ENCODE peak calls at places on chromosomes 12 and 14, in four cellular contexts. O is uterus, V is stomach, R is suprapubic skin. I is an unnamed sample.
A peak's percentile ranks its signal among the peaks of the same experiment; 100 is the strongest.

GRCh38 chr12:110639336-110640178 is 25.6 kb downstream of the TCTN1 start:
- DNase-seq in O (no peak), V (no peak), R (peak; percentile 20), I (no peak)

GRCh38 chr14:106831322-106831720 is 1304.9 kb downstream of the TMEM121 start:
- DNase-seq in O (no peak), V (no peak), R (no peak), I (no peak)

GRCh38 chr12:129873458-129873857 is 30.4 kb downstream of the TMEM132D start:
- DNase-seq in O (no peak), V (no peak), R (no peak), I (no peak)

GRCh38 chr14:55274144-55274543 is 2.9 kb downstream of the FBXO34 start:
- DNase-seq in O (no peak), V (no peak), R (no peak), I (no peak)

GRCh38 chr12:130952545-130952954 is 1.2 kb upstream of the ADGRD1 start:
- DNase-seq in O (peak; percentile 48), V (no peak), R (no peak), I (no peak)

GRCh38 chr12:123150273-123150803 is 552 bp downstream of the PITPNM2 start:
- DNase-seq in O (peak; percentile 43), V (no peak), R (peak; percentile 77), I (peak; percentile 55)

GRCh38 chr14:47044841-47045240 is 393.3 kb upstream of the RPL10L start:
- DNase-seq in O (no peak), V (peak; percentile 27), R (no peak), I (no peak)

GRCh38 chr12:120959111-120959878 is 19.0 kb upstream of the HNF1A start:
- DNase-seq in O (no peak), V (no peak), R (no peak), I (no peak)

GRCh38 chr12:96501139-96501741 is 11.9 kb downstream of the CFAP54 start:
- DNase-seq in O (peak; percentile 55), V (peak; percentile 46), R (no peak), I (peak; percentile 78)

GRCh38 chr14:91870001-91870400 is 2.7 kb upstream of the TC2N start:
- DNase-seq in O (no peak), V (no peak), R (no peak), I (no peak)

GRCh38 chr12:88955541-88955940 is 375.3 kb upstream of the KITLG start:
- DNase-seq in O (no peak), V (no peak), R (no peak), I (no peak)

GRCh38 chr12:113239811-113240331 is 18.6 kb downstream of the TPCN1 start:
- DNase-seq in O (no peak), V (no peak), R (peak; percentile 58), I (peak; percentile 83)

GRCh38 chr14:71365305-71365865 is 458.1 kb downstream of the PCNX1 start:
- DNase-seq in O (no peak), V (no peak), R (no peak), I (no peak)

GRCh38 chr12:23600936-23601335 is 348.5 kb downstream of the SOX5 start:
- DNase-seq in O (no peak), V (no peak), R (no peak), I (no peak)

GRCh38 chr14:49939884-49940510 is 47.1 kb downstream of the ARF6 start:
- DNase-seq in O (no peak), V (no peak), R (no peak), I (no peak)

GRCh38 chr12:34389378-34390170 is 367.3 kb downstream of the ALG10 start:
- DNase-seq in O (no peak), V (no peak), R (peak; percentile 65), I (peak; percentile 15)

GRCh38 chr12:4116251-4117111 is 157.1 kb upstream of the CCND2 start:
- DNase-seq in O (no peak), V (no peak), R (no peak), I (no peak)

GRCh38 chr12:46217686-46218508 is 50.9 kb downstream of the SLC38A1 start:
- DNase-seq in O (no peak), V (peak; percentile 34), R (no peak), I (peak; percentile 90)

GRCh38 chr12:43736921-43737440 is 21.6 kb downstream of the PUS7L start:
- DNase-seq in O (no peak), V (no peak), R (no peak), I (no peak)

GRCh38 chr12:27818421-27818918 is 38.4 kb upstream of the MANSC4 start:
- DNase-seq in O (peak; percentile 46), V (no peak), R (no peak), I (no peak)

GRCh38 chr14:104512061-104512460 is 67.5 kb upstream of the C14orf180 start:
- DNase-seq in O (no peak), V (no peak), R (no peak), I (no peak)

GRCh38 chr12:113049976-113050742 is 6.4 kb upstream of the DTX1 start:
- DNase-seq in O (no peak), V (no peak), R (no peak), I (peak; percentile 71)

GRCh38 chr12:115771065-115771464 is 506.4 kb downstream of the MED13L start:
- DNase-seq in O (no peak), V (no peak), R (no peak), I (peak; percentile 59)

GRCh38 chr12:28550757-28551381 is 360.6 kb downstream of the CCDC91 start:
- DNase-seq in O (no peak), V (no peak), R (no peak), I (no peak)

GRCh38 chr14:70269582-70269981 is 80.8 kb upstream of the SLC8A3 start:
- DNase-seq in O (no peak), V (no peak), R (no peak), I (no peak)

GRCh38 chr12:119468286-119468685 is 125.3 kb upstream of the TMEM233 start:
- DNase-seq in O (no peak), V (no peak), R (no peak), I (no peak)

GRCh38 chr12:64744422-64745258 is 14.6 kb downstream of the GNS start:
- DNase-seq in O (no peak), V (no peak), R (no peak), I (no peak)

GRCh38 chr12:23630524-23630923 is 318.9 kb downstream of the SOX5 start:
- DNase-seq in O (no peak), V (no peak), R (no peak), I (no peak)

GRCh38 chr12:39723831-39724230 is 104.2 kb upstream of the ABCD2 start:
- DNase-seq in O (no peak), V (no peak), R (no peak), I (no peak)

GRCh38 chr14:54489318-54489683 is 521 bp upstream of the GMFB start:
- DNase-seq in O (no peak), V (no peak), R (no peak), I (no peak)

GRCh38 chr12:107906719-107907118 is 132.2 kb downstream of the ASCL4 start:
- DNase-seq in O (no peak), V (no peak), R (no peak), I (no peak)

GRCh38 chr12:132495629-132496207 is 5.8 kb downstream of the FBRSL1 start:
- DNase-seq in O (no peak), V (no peak), R (no peak), I (no peak)

GRCh38 chr14:68779761-68780323 is 13.0 kb downstream of the ZFP36L1 start:
- DNase-seq in O (peak; percentile 81), V (peak; percentile 25), R (peak; percentile 48), I (peak; percentile 77)
- H3K4me1 ChIP-seq in O (peaks cover 28% of the 10 kb centered on the region), V (peaks cover 55% of the 10 kb centered on the region), R (peaks cover 40% of the 10 kb centered on the region), I (peaks cover 54% of the 10 kb centered on the region)

DNA sequence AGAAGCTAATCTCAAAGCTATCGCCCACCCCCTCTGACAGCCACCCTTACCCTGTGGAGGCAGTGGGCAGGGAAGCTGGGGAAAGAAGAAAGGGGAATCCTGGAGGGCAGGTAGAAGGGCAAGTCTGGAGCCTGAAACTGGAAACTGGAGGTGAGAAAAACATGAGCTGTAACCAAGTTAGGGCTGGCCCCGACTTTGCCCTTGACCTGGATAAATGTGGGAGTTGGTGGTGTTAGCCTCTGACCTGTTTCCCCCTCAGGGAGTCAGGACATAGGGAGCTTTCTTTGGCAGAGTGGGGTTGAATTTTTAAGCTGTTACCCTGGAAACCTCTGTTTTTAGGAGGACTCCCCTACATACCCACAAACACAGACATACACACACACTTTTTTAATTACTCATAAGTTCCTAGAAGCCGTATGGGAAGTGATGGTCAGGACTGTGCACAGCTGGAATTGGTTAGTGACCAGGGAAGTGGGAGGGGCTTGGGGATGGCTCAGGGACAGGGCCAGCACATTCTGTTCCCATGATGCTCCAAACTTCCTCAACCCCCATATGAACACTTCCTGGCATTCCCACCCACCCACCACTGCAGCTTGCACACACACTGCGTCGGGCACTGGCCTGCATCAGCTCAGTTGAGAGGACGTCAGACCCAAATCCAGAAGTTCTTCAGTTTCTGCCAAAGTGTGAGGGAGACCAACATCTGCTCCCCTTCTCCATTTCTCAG is 5.0 kb upstream of the MMP19 start:
- DNase-seq in O (peak; percentile 99), V (peak; percentile 66), R (peak; percentile 96), I (peak; percentile 48)
- H3K27ac ChIP-seq in O (peak overlapping the region; percentile 96), V (peak overlapping the region; percentile 90), R (peak overlapping the region; percentile 97), I (peak overlapping the region; percentile 89)

GRCh38 chr12:12725086-12725955 is 8.2 kb downstream of the CDKN1B start:
- DNase-seq in O (peak; percentile 97), V (peak; percentile 95), R (peak; percentile 94), I (peak; percentile 98)

GRCh38 chr12:12722351-12723146 is 5.4 kb downstream of the CDKN1B start:
- DNase-seq in O (no peak), V (no peak), R (no peak), I (no peak)

GRCh38 chr12:12724421-12725085 is 7.4 kb downstream of the CDKN1B start:
- DNase-seq in O (no peak), V (no peak), R (peak; percentile 94), I (no peak)

GRCh38 chr12:12723147-12723680 is 6.0 kb downstream of the CDKN1B start:
- DNase-seq in O (no peak), V (no peak), R (no peak), I (no peak)

DNA sequence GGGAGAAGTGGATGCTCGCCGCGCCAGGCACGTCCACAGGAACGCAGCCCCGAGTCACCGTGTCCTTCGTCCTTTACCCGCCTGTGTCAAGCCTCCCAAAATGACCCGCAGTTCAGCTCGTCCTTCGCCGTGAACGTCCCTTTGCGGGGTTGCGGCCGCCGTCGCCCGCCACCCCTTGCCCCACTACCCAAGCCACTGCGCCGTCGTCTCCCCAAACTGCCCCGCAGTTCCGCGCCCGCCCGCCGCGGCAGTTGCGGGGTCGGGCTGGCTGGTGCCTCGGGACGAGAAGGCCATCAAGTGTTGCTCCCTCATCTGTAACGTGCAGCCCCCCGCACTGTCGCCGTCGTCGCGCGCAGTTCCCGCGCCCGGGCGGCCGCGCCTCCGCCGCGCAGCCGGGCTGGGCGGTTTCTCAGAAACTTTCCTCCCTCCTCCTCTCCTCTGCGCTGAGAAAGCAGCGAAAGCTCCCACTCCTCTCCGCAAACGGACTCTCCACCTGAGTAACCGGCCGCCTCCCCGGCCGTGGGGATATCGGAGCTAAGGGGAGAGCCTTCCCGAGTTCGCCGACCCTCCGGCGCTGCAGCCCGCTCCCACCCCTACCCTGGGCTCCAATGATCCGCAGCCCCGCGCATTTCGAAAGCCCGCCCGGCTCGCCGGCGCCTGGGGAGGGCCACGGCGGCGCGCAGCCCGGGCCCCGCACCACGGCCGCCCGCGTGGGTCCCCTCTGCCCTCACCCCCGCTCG is 6.7 kb downstream of the CDKN1B start:
- DNase-seq in O (peak; percentile 54), V (peak; percentile 44), R (no peak), I (peak; percentile 35)
- H3K4me1 ChIP-seq in O (peaks cover 8% of the 10 kb centered on the region), V (peaks cover 39% of the 10 kb centered on the region), R (peaks cover 65% of the 10 kb centered on the region), I (no peaks in the 10 kb centered on the region)

GRCh38 chr12:54300267-54300731 is 516 bp downstream of the NFE2 start:
- DNase-seq in O (no peak), V (no peak), R (no peak), I (no peak)

GRCh38 chr12:54298904-54299303 is 1.9 kb downstream of the NFE2 start:
- DNase-seq in O (no peak), V (no peak), R (no peak), I (no peak)

GRCh38 chr12:54301428-54302045 is 722 bp upstream of the NFE2 start:
- DNase-seq in O (no peak), V (no peak), R (peak; percentile 40), I (no peak)

GRCh38 chr12:54300732-54301427 is at the start of gene NFE2:
- DNase-seq in O (no peak), V (peak; percentile 66), R (peak; percentile 84), I (peak; percentile 69)

GRCh38 chr12:54299515-54300266 is 1.1 kb downstream of the NFE2 start:
- DNase-seq in O (no peak), V (no peak), R (no peak), I (no peak)
- H3K27ac ChIP-seq in O (no peak overlapping the region), V (peak overlapping the region; percentile 56), R (no peak overlapping the region), I (no peak overlapping the region)

I was measured in Peyer's patch.